ENCODE peak calls at places on chromosomes 6 and 20, in five cellular contexts. J is HCT116, F is K562, G is A549, P is SK-N-SH. B is an unnamed sample. For H3K4me1, the result is how much of the 10 kb centered on the place peaks cover.

GRCh38 chr6:153170511-153170910 is 39.4 kb upstream of the RGS17 start:
- DNase-seq in P (no peak), G (peak), F (no peak), J (peak), B (no peak)

GRCh38 chr20:37356387-37356786 is 10.4 kb downstream of the SRC start:
- DNase-seq in F (no peak), P (peak), J (no peak), G (no peak), B (no peak)

GRCh38 chr20:24690408-24690807 is 221.0 kb downstream of the SYNDIG1 start:
- DNase-seq in J (no peak), F (no peak), P (no peak), G (no peak), B (no peak)

GRCh38 chr6:24273471-24273870 is 84.4 kb downstream of the DCDC2 start:
- DNase-seq in F (no peak), P (no peak), J (no peak), G (no peak), B (no peak)

GRCh38 chr20:35663813-35664543 is 722 bp downstream of the CPNE1 start:
- DNase-seq in F (peak), P (peak), G (peak), J (peak), B (no peak)

GRCh38 chr20:16393297-16393696 is 180.0 kb downstream of the KIF16B start:
- DNase-seq in F (no peak), G (no peak), P (no peak), J (no peak), B (no peak)

GRCh38 chr6:82263916-82264315 is 16.4 kb upstream of the IBTK start:
- DNase-seq in J (no peak), G (no peak), F (no peak), P (no peak), B (no peak)

GRCh38 chr6:32885698-32886286 is 31.8 kb downstream of the PSMB9 start:
- DNase-seq in F (peak), G (peak), J (peak), P (peak), B (no peak)

GRCh38 chr6:45737331-45738056 is 278.2 kb downstream of the CLIC5 start:
- DNase-seq in F (no peak), P (no peak), G (no peak), J (no peak), B (no peak)

GRCh38 chr6:90039911-90040310 is 145.6 kb downstream of the GJA10 start:
- DNase-seq in P (no peak), G (no peak), J (no peak), F (no peak), B (no peak)

GRCh38 chr20:20624914-20625313 is 87.5 kb downstream of the RALGAPA2 start:
- DNase-seq in G (no peak), J (no peak), F (no peak), P (no peak), B (no peak)

GRCh38 chr6:44235891-44236516 is 10.9 kb upstream of the HSP90AB1 start:
- DNase-seq in J (no peak), P (no peak), G (no peak), F (no peak), B (no peak)

GRCh38 chr6:105459884-105460283 is 57.0 kb upstream of the PREP start:
- DNase-seq in G (peak), J (no peak), F (no peak), P (no peak), B (no peak)

GRCh38 chr20:15316556-15316955 is 979.1 kb upstream of the FLRT3 start:
- DNase-seq in F (no peak), P (no peak), J (no peak), G (no peak), B (no peak)

GRCh38 chr6:121615493-121615892 is 180.0 kb downstream of the GJA1 start:
- DNase-seq in G (no peak), P (no peak), F (no peak), J (peak), B (no peak)

GRCh38 chr20:24773751-24774201 is 175.3 kb upstream of the CST7 start:
- DNase-seq in P (no peak), J (no peak), F (no peak), G (peak), B (no peak)

GRCh38 chr20:48295445-48295903 is 510.2 kb upstream of the SULF2 start:
- DNase-seq in J (peak), G (peak), P (no peak), F (no peak), B (peak)

GRCh38 chr6:30847421-30847970 is 36.8 kb upstream of the DDR1 start:
- DNase-seq in G (no peak), F (no peak), J (no peak), P (no peak), B (no peak)

GRCh38 chr20:1328680-1329330 is at the start of gene SDCBP2:
- DNase-seq in G (no peak), F (no peak), J (peak), P (no peak), B (no peak)

GRCh38 chr20:16260911-16261310 is 312.3 kb downstream of the KIF16B start:
- DNase-seq in P (no peak), G (no peak), F (no peak), J (no peak), B (no peak)

GRCh38 chr6:32920610-32921188 is 20.1 kb downstream of the HLA-DMB start:
- DNase-seq in P (no peak), F (no peak), J (no peak), G (no peak), B (no peak)

GRCh38 chr6:145147559-145147958 is 587.8 kb downstream of the EPM2A start:
- DNase-seq in F (no peak), G (no peak), J (no peak), P (no peak), B (no peak)

GRCh38 chr6:31687860-31688693 is 7.2 kb upstream of the LY6G5C start:
- DNase-seq in F (no peak), G (no peak), J (no peak), P (peak), B (no peak)

GRCh38 chr6:90290991-90291390 is 5.7 kb downstream of the BACH2 start:
- DNase-seq in P (no peak), J (no peak), G (no peak), F (no peak), B (no peak)

GRCh38 chr6:135261872-135262725 is 81.0 kb downstream of the MYB start:
- DNase-seq in G (no peak), F (peak), P (no peak), J (no peak), B (no peak)

GRCh38 chr6:28565823-28566526 is 40.3 kb downstream of the GPX5 start:
- DNase-seq in J (no peak), F (peak), P (no peak), G (no peak), B (no peak)

GRCh38 chr6:34145161-34146020 is 496 bp downstream of the GRM4 start:
- DNase-seq in J (no peak), G (no peak), F (peak), P (peak), B (no peak)

GRCh38 chr6:119865466-119866350 is 516.1 kb upstream of the MAN1A1 start:
- DNase-seq in P (no peak), G (no peak), F (no peak), J (no peak), B (no peak)

GRCh38 chr6:12504325-12504966 is 212.1 kb upstream of the PHACTR1 start:
- DNase-seq in P (peak), J (peak), F (peak), G (no peak), B (no peak)

GRCh38 chr6:3610206-3610605 is 141.3 kb downstream of the PXDC1 start:
- DNase-seq in J (no peak), F (no peak), P (no peak), G (no peak), B (no peak)
- TF ChIP-seq REST in J (no peak), F (no peak), P (no peak), G (no peak), B (no peak)

DNA sequence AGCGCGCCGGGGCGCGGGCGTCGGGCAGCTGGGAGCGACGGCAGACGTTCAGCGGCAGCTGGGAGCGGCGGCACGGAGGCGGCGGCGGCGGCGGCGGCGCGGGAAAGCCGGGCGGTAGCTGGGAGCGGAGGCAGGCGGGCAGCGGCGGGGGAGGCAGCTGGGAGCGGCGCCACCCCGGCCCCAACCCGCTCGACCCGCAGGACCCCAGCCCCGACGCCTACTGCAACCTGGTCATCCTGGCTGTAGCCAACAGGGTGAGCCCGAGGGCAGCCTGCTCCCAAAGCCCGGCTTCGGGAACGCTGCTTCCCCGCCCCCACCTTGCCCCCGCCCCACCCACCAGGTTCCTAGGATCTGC is 8.9 kb downstream of the CCM2L start:
- DNase-seq in G (peak), J (no peak), P (peak), F (peak), B (no peak)
- TF ChIP-seq CTCF in G (no peak), J (peak), P (no peak), F (no peak), B (peak)

GRCh38 chr20:49634116-49634515 is 66.2 kb upstream of the PTGIS start:
- DNase-seq in J (no peak), F (no peak), G (no peak), P (no peak), B (no peak)
- H3K4me1 ChIP-seq in J (under half), F (under half), G (under half), P (under half), B (under half)

GRCh38 chr20:61802721-61803311 is 262.9 kb downstream of the TAF4 start:
- DNase-seq in J (no peak), G (no peak), P (no peak), F (no peak), B (no peak)

GRCh38 chr20:61803416-61803902 is 262.2 kb downstream of the TAF4 start:
- DNase-seq in G (no peak), P (no peak), F (no peak), J (no peak), B (no peak)

GRCh38 chr20:61805365-61805764 is 260.3 kb downstream of the TAF4 start:
- DNase-seq in F (no peak), J (no peak), P (no peak), G (no peak), B (no peak)

GRCh38 chr20:61804896-61805295 is 260.8 kb downstream of the TAF4 start:
- DNase-seq in P (no peak), F (no peak), G (no peak), J (no peak), B (no peak)

DNA sequence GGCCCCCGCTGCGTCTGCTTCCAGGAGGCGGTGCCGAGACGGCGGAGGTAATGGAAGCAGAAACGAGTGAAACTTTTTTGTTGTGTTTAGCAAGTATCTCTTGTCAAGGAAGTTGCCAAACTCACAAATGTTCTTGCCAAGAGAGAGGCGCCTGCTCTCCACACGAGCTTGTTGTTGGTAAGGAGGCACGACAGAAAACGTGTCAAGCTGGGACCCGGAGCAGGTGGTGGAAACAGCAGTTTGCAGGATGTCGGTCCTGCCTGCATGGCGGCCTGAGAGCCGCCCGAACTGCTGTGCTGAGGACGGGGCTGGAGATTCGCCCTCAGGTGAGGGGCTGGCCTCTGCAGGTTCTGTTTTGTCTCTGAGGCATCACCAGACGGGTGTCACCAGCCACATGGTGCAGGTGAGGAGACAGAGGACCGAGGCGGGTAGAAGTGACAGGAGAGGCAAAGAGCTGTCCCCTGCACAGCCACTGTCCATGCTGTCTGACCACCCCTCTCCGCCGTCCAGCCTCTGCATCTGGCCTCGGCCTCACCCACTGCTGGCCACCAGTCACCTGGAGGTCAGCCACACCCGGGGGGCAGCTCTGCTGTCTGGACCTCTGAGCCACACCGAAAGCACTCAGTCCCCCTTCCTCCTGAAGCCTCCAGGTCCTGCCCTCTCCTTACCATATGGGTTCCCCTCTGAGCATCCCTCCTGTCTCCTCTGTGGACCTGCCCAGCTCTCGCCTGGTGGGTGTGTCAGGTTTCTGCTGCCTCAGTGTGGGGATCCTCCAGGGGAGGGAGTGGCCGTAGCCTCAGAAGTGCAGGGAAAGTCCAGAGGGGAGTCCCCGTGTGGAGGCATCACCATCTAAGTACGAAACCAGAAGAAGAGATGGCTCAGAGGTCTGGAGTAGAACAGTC is 261.5 kb downstream of the TAF4 start:
- DNase-seq in P (no peak), G (no peak), F (no peak), J (no peak), B (no peak)
- TF ChIP-seq REST in P (no peak), G (no peak), F (no peak), J (no peak), B (no peak)

GRCh38 chr6:91337967-91338366 is 751.1 kb upstream of the MAP3K7 start:
- DNase-seq in F (no peak), P (no peak), G (no peak), J (no peak), B (no peak)
- TF ChIP-seq CTCF in F (no peak), P (peak), G (no peak), J (peak), B (no peak)

GRCh38 chr20:38432292-38432691 is 2.8 kb downstream of the SNHG17 start:
- DNase-seq in P (no peak), J (no peak), F (no peak), G (no peak), B (no peak)

GRCh38 chr20:38433304-38433972 is 1.7 kb downstream of the SNHG17 start:
- DNase-seq in J (no peak), G (no peak), F (no peak), P (no peak), B (no peak)

GRCh38 chr20:38428800-38429199 is 6.3 kb downstream of the SNHG17 start:
- DNase-seq in P (no peak), J (no peak), G (no peak), F (no peak), B (no peak)

GRCh38 chr20:38429301-38429700 is 5.8 kb downstream of the SNHG17 start:
- DNase-seq in G (no peak), F (no peak), J (no peak), P (no peak), B (no peak)

DNA sequence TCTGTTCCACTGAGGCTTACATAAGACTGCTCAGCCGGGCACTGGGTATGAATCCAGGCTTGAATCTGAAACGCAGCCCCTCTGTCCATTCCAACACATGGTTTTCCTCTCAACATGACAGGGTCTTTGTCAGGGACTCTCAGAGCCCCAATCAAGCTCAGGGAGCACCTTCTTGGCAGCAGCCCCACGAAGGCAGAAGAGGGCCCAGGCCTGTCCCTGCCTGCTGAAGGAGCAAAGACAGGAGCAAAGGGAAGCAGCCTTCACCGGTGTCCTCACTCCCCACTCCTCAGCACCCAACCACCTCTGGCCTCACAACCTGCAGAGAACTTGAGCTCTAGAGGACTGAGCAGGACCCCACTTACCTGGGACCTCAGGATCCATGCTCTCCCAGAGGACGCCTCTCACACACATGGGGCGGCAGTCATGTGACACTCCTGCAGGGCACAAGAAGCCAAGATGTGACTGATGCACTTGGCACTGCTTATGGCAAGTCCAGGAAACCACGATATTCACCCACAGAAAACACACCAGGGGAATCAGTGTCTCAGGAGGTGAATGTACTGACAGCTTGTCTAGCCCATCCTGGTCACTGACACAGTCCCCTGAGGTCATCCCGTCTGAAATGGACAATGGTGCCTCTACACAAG is 4.3 kb downstream of the SNHG17 start:
- DNase-seq in J (no peak), G (no peak), F (no peak), P (no peak), B (no peak)
- H3K4me1 ChIP-seq in J (under half), G (under half), F (under half), P (under half), B (under half)

DNA sequence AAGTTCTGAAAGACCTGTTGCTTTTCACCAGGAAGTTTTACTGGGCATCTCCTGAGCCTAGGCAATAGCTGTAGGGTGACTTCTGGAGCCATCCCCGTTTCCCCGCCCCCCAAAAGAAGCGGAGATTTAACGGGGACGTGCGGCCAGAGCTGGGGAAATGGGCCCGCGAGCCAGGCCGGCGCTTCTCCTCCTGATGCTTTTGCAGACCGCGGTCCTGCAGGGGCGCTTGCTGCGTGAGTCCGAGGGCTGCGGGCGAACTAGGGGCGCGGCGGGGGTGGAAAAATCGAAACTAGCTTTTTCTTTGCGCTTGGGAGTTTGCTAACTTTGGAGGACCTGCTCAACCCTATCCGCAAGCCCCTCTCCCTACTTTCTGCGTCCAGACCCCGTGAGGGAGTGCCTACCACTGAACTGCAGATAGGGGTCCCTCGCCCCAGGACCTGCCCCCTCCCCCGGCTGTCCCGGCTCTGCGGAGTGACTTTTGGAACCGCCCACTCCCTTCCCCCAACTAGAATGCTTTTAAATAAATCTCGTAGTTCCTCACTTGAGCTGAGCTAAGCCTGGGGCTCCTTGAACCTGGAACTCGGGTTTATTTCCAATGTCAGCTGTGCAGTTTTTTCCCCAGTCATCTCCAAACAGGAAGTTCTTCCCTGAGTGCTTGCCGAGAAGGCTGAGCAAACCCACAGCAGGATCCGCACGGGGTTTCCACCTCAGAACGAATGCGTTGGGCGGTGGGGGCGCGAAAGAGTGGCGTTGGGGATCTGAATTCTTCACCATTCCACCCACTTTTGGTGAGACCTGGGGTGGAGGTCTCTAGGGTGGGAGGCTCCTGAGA is at the start of gene HFE:
- DNase-seq in F (peak), J (no peak), P (no peak), G (peak), B (no peak)
- TF ChIP-seq REST in F (no peak), J (no peak), P (no peak), G (no peak), B (no peak)

GRCh38 chr6:127515234-127515793 is 3.8 kb downstream of the MTCL3 start:
- DNase-seq in J (no peak), G (no peak), P (peak), F (no peak), B (no peak)
- TF ChIP-seq CTCF in J (no peak), G (no peak), P (peak), F (no peak), B (peak)

GRCh38 chr6:111566873-111567517 is 38.7 kb downstream of the TRAF3IP2 start:
- DNase-seq in F (no peak), P (peak), G (no peak), J (no peak), B (no peak)
- H3K4me1 ChIP-seq in F (under half), P (half or more), G (under half), J (under half), B (under half)

GRCh38 chr20:57919059-57919458 is 209.2 kb upstream of the PMEPA1 start:
- DNase-seq in P (no peak), G (no peak), F (no peak), J (no peak), B (no peak)
- TF ChIP-seq REST in P (no peak), G (no peak), F (no peak), J (no peak), B (no peak)

B was measured in Panc1.